ENCODE peak calls at places on chromosome 15, in five cellular contexts. K is endothelial cell of umbilical vein, J is AG09309, Y is fibroblast of mammary gland, B is dorsolateral prefrontal cortex. V is an unnamed sample.

GRCh38 chr15:57731543-57732103 is 25.1 kb downstream of the POLR2M start:
- DNase-seq in J (no peak), Y (no peak), B (no peak), K (no peak), V (no peak)

GRCh38 chr15:76073554-76073953 is 13.8 kb downstream of the TMEM266 start:
- DNase-seq in J (no peak), B (no peak), K (no peak), Y (no peak), V (no peak)

GRCh38 chr15:91409430-91409829 is 309.4 kb downstream of the SV2B start:
- DNase-seq in B (no peak), Y (no peak), K (no peak), J (no peak), V (no peak)

GRCh38 chr15:67003586-67003985 is 61.8 kb upstream of the SMAD3 start:
- DNase-seq in B (no peak), K (no peak), J (no peak), Y (peak; percentile 57), V (no peak)

GRCh38 chr15:91517491-91518200 is 335.9 kb upstream of the SLCO3A1 start:
- DNase-seq in Y (peak; percentile 62), J (no peak), B (no peak), K (no peak), V (no peak)

GRCh38 chr15:45183511-45183910 is 4.3 kb downstream of the SHF start:
- DNase-seq in J (no peak), K (no peak), B (no peak), Y (no peak), V (no peak)

GRCh38 chr15:71469393-71469792 is 341.0 kb upstream of the NR2E3 start:
- DNase-seq in Y (peak; percentile 66), J (peak; percentile 44), K (no peak), B (no peak), V (no peak)

GRCh38 chr15:68227806-68228142 is 1.8 kb downstream of the CLN6 start:
- DNase-seq in J (no peak), K (no peak), Y (no peak), B (no peak), V (no peak)

GRCh38 chr15:42444415-42445063 is 46.4 kb downstream of the ZNF106 start:
- DNase-seq in K (no peak), Y (no peak), B (no peak), J (no peak), V (peak; percentile 13)

GRCh38 chr15:80991446-80991845 is 1.8 kb upstream of the MESD start:
- DNase-seq in J (no peak), B (no peak), Y (peak; percentile 94), K (no peak), V (peak; percentile 44)

GRCh38 chr15:75840659-75841058 is 2.6 kb upstream of the UBE2Q2 start:
- DNase-seq in Y (peak; percentile 81), J (peak; percentile 28), K (peak; percentile 74), B (peak; percentile 17), V (peak; percentile 32)

GRCh38 chr15:70196314-70197291 is 98.9 kb upstream of the TLE3 start:
- DNase-seq in B (no peak), J (peak; percentile 74), K (no peak), Y (peak; percentile 73), V (peak; percentile 59)

GRCh38 chr15:43376017-43376705 is 5.3 kb downstream of the TUBGCP4 start:
- DNase-seq in Y (peak; percentile 45), K (peak; percentile 21), B (peak; percentile 7), J (no peak), V (peak; percentile 25)

GRCh38 chr15:29596266-29596665 is 226.0 kb downstream of the TJP1 start:
- DNase-seq in Y (no peak), J (no peak), B (no peak), K (peak; percentile 26), V (no peak)

GRCh38 chr15:70777156-70777926 is 14.0 kb upstream of the UACA start:
- DNase-seq in B (no peak), Y (peak; percentile 39), J (no peak), K (peak; percentile 70), V (no peak)

GRCh38 chr15:60695713-60696522 is 217.0 kb upstream of the ICE2 start:
- DNase-seq in K (no peak), J (no peak), Y (peak; percentile 52), B (no peak), V (no peak)

GRCh38 chr15:55710286-55710685 is 32.7 kb downstream of the PRTG start:
- DNase-seq in J (no peak), K (no peak), B (no peak), Y (peak; percentile 48), V (no peak)

GRCh38 chr15:93028111-93028631 is 60.8 kb downstream of the RGMA start:
- DNase-seq in B (no peak), J (no peak), K (no peak), Y (peak; percentile 12), V (no peak)

GRCh38 chr15:63600001-63600645 is 2.9 kb downstream of the FBXL22 start:
- DNase-seq in J (no peak), Y (no peak), B (no peak), K (no peak), V (peak; percentile 49)

GRCh38 chr15:41989573-41990242 is 17.4 kb upstream of the EHD4 start:
- DNase-seq in K (peak; percentile 77), J (no peak), B (peak; percentile 83), Y (peak; percentile 67), V (peak; percentile 86)

GRCh38 chr15:53080484-53080883 is 290.3 kb upstream of the ONECUT1 start:
- DNase-seq in Y (no peak), B (no peak), J (no peak), K (no peak), V (no peak)

GRCh38 chr15:29685156-29686078 is 136.9 kb downstream of the TJP1 start:
- DNase-seq in J (no peak), B (no peak), Y (peak; percentile 72), K (peak; percentile 37), V (no peak)

GRCh38 chr15:100596792-100597191 is 5.2 kb downstream of the LINS1 start:
- DNase-seq in K (no peak), J (no peak), B (no peak), Y (peak; percentile 83), V (peak; percentile 6)

GRCh38 chr15:67063689-67064606 is 1.5 kb upstream of the SMAD3 start:
- DNase-seq in J (no peak), K (no peak), B (no peak), Y (no peak), V (peak; percentile 70)

GRCh38 chr15:85172846-85173490 is 191.3 kb downstream of the PDE8A start:
- DNase-seq in B (no peak), J (no peak), Y (peak; percentile 41), K (no peak), V (no peak)

GRCh38 chr15:66981746-66982145 is 83.7 kb upstream of the SMAD3 start:
- DNase-seq in K (no peak), Y (no peak), B (no peak), J (no peak), V (no peak)

GRCh38 chr15:62639906-62640605 is 402.5 kb upstream of the TPM1 start:
- DNase-seq in K (no peak), B (no peak), Y (no peak), J (no peak), V (no peak)

GRCh38 chr15:48887144-48887543 is 9.2 kb downstream of the EID1 start:
- DNase-seq in Y (no peak), K (no peak), J (no peak), B (no peak), V (no peak)

GRCh38 chr15:43187544-43188155 is 2.4 kb downstream of the CCNDBP1 start:
- DNase-seq in J (peak; percentile 46), Y (peak; percentile 70), B (no peak), K (peak; percentile 58), V (no peak)

GRCh38 chr15:34514251-34514760 is 69.1 kb downstream of the GOLGA8B start:
- DNase-seq in J (no peak), K (peak; percentile 24), Y (no peak), B (peak; percentile 4), V (peak; percentile 13)

GRCh38 chr15:48962662-48963523 is 826 bp downstream of the SHC4 start:
- DNase-seq in K (peak; percentile 39), J (no peak), B (peak; percentile 36), Y (peak; percentile 48), V (peak; percentile 28)

GRCh38 chr15:66001042-66001441 is 131.8 kb downstream of the RAB11A start:
- DNase-seq in K (no peak), Y (no peak), J (no peak), B (no peak), V (no peak)

GRCh38 chr15:76060098-76060989 is 559 bp downstream of the TMEM266 start:
- DNase-seq in Y (no peak), J (no peak), B (no peak), K (peak; percentile 6), V (no peak)

GRCh38 chr15:58934114-58934447 is 602 bp upstream of the SLTM start:
- DNase-seq in B (no peak), Y (no peak), K (no peak), J (no peak), V (no peak)
- TF ChIP-seq CTCF in B (no peak), Y (no peak), K (no peak), J (no peak), V (no peak)

GRCh38 chr15:51349156-51349844 is 7.8 kb downstream of the GLDN start:
- DNase-seq in J (no peak), B (no peak), K (no peak), Y (peak; percentile 12), V (no peak)
- TF ChIP-seq CTCF in J (no peak), B (no peak), K (no peak), Y (no peak), V (no peak)

GRCh38 chr15:64656508-64656907 is 118.9 kb downstream of the RBPMS2 start:
- DNase-seq in J (no peak), Y (no peak), K (no peak), B (no peak), V (no peak)

GRCh38 chr15:64651573-64652260 is 123.7 kb downstream of the RBPMS2 start:
- DNase-seq in K (no peak), B (no peak), Y (no peak), J (no peak), V (no peak)

DNA sequence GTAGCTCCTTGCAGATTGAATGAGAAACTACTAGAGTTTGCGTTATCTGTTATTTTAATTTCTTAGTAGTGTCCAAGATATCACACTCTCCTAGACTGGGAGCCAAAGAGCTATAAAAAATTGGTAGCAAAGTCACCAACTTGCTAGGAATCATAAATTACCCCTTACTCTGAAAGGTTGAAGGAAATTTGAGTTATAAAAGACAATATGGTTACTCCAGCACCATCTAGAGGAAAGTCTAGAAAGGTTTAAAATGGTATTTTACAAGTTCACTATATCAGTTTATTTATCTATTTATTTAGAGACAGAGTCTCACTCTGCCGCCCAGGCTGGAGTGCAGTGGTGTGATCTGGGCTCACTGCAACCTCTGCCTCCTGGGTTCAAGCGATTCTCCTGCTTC is 121.6 kb downstream of the RBPMS2 start:
- DNase-seq in J (no peak), Y (peak; percentile 46), K (peak; percentile 57), B (no peak), V (no peak)
- TF ChIP-seq CTCF in J (peak; percentile 28), Y (peak; percentile 37), K (peak; percentile 17), B (no peak), V (no peak)

GRCh38 chr15:24919446-24919845 is 35.3 kb upstream of the SNRPN start:
- DNase-seq in J (no peak), K (no peak), B (no peak), Y (no peak), V (no peak)

GRCh38 chr15:24916305-24917009 is 38.3 kb upstream of the SNRPN start:
- DNase-seq in Y (no peak), K (no peak), B (no peak), J (no peak), V (no peak)

DNA sequence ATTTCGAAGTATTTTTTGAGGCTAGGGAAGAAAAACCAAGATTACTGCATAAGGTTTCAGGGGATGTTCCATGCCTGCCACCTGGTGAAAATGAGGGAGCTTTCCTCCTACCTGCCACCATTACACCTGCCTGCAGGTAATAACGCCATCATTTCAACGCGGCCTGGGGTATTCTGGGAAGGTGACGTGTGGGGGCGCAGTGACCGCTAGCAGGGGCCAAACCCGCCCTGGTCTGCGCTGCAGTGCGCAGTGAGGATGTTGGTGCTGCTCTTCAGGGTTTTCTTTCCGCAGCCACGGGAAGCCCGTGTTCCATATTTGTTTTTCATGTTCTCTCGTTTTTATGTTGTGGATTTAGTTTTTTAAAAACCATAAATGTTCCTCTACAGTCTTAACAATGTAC is 37.4 kb upstream of the SNRPN start:
- DNase-seq in Y (no peak), J (no peak), K (no peak), B (no peak), V (no peak)
- TF ChIP-seq CTCF in Y (no peak), J (no peak), K (no peak), B (no peak), V (no peak)